ENCODE peak calls at places on chromosomes 6 and 20, in seven cellular contexts. T is NCI-H1417; R is T-helper 1 cell; W is stimulated activated CD4-positive, alpha-beta T cell treated with anti-CD3 and anti-CD28 coated beads, Interleukin-2, amount 100 ng/mL, for 48 hours; J is T-helper 22 cell; Q is effector memory CD8-positive, alpha-beta T cell; H is left ventricle myocardium inferior. I is an unnamed sample.

GRCh38 chr6:162450358-162450757 is 277.2 kb downstream of the PRKN start:
- DNase-seq in T (no peak), W (no peak), R (no peak), Q (no peak), H (no peak), J (no peak), I (no peak)

GRCh38 chr6:144659202-144659731 is 374.1 kb downstream of the UTRN start:
- DNase-seq in J (no peak), Q (no peak), H (no peak), T (no peak), R (no peak), W (no peak), I (no peak)

GRCh38 chr6:87093651-87094050 is 1.3 kb downstream of the CGA start:
- DNase-seq in T (no peak), H (no peak), R (no peak), J (no peak), Q (no peak), W (no peak), I (no peak)

GRCh38 chr20:21609221-21609620 is 95.4 kb upstream of the NKX2-2 start:
- DNase-seq in W (no peak), H (no peak), J (no peak), T (no peak), Q (no peak), R (no peak), I (no peak)

GRCh38 chr6:32984639-32985389 is 16.4 kb downstream of the BRD2 start:
- DNase-seq in R (peak), H (peak), Q (peak), W (peak), J (peak), T (peak), I (peak)

GRCh38 chr6:126625019-126625418 is 285.1 kb downstream of the CENPW start:
- DNase-seq in H (no peak), T (no peak), R (no peak), W (no peak), J (no peak), Q (no peak), I (no peak)

GRCh38 chr6:119076173-119076965 is 2.1 kb downstream of the FAM184A start:
- DNase-seq in R (no peak), T (peak), H (no peak), J (no peak), Q (no peak), W (no peak), I (no peak)

GRCh38 chr6:81950877-81951276 is 198.4 kb upstream of the TENT5A start:
- DNase-seq in Q (no peak), T (no peak), H (no peak), R (no peak), J (no peak), W (no peak), I (no peak)

GRCh38 chr20:60210779-60211617 is 252.8 kb downstream of the CDH26 start:
- DNase-seq in T (peak), H (peak), Q (peak), W (peak), R (peak), J (no peak), I (peak)

GRCh38 chr6:74720923-74721322 is 484.9 kb downstream of the COL12A1 start:
- DNase-seq in R (no peak), T (no peak), W (no peak), Q (no peak), H (no peak), J (no peak), I (no peak)

GRCh38 chr20:22560817-22561216 is 23.6 kb downstream of the FOXA2 start:
- DNase-seq in W (no peak), H (no peak), R (no peak), T (no peak), J (no peak), Q (no peak), I (no peak)

GRCh38 chr20:40606237-40606636 is 82.8 kb downstream of the MAFB start:
- DNase-seq in Q (no peak), R (no peak), T (no peak), H (no peak), W (no peak), J (no peak), I (no peak)

GRCh38 chr6:70413829-70414494 is 654 bp downstream of the FAM135A start:
- DNase-seq in Q (no peak), J (no peak), R (no peak), H (no peak), T (peak), W (peak), I (no peak)